ENCODE peak calls at places on chromosomes 1 and 21, in four cellular contexts. W, V, T and M are unnamed samples.
A peak's percentile ranks its signal among the peaks of the same experiment; 100 is the strongest.

GRCh38 chr1:9503001-9503675 is 36.1 kb upstream of the SLC25A33 start:
- DNase-seq in W (no peak), V (peak; percentile 54), T (no peak), M (no peak)

GRCh38 chr1:159068877-159069276 is 7.7 kb downstream of the AIM2 start:
- DNase-seq in W (no peak), V (no peak), T (peak; percentile 6), M (no peak)

GRCh38 chr21:35989185-35989735 is 71.1 kb downstream of the SETD4 start:
- DNase-seq in W (no peak), V (no peak), T (no peak), M (no peak)

GRCh38 chr1:212973899-212974298 is 23.6 kb downstream of the VASH2 start:
- DNase-seq in W (no peak), V (no peak), T (no peak), M (no peak)

GRCh38 chr1:93483200-93483599 is 35.3 kb downstream of the FNBP1L start:
- DNase-seq in W (no peak), V (no peak), T (no peak), M (no peak)

GRCh38 chr21:44442266-44443125 is 12.8 kb upstream of the LRRC3 start:
- DNase-seq in W (no peak), V (no peak), T (no peak), M (no peak)

GRCh38 chr1:168004531-168004930 is 67.7 kb upstream of the MPC2 start:
- DNase-seq in W (no peak), V (no peak), T (no peak), M (no peak)

GRCh38 chr1:52139817-52140540 is 1.9 kb upstream of the ZFYVE9 start:
- DNase-seq in W (no peak), V (no peak), T (no peak), M (peak; percentile 75)

GRCh38 chr1:3169621-3170356 is 100.8 kb downstream of the PRDM16 start:
- DNase-seq in W (no peak), V (no peak), T (no peak), M (no peak)

GRCh38 chr1:160781914-160782689 is 13.9 kb upstream of the LY9 start:
- DNase-seq in W (no peak), V (no peak), T (no peak), M (no peak)

GRCh38 chr1:119674835-119675289 is 26.8 kb upstream of the ZNF697 start:
- DNase-seq in W (peak; percentile 68), V (peak; percentile 79), T (peak; percentile 81), M (peak; percentile 27)

GRCh38 chr21:18772876-18773275 is 369.3 kb upstream of the TMPRSS15 start:
- DNase-seq in W (no peak), V (no peak), T (no peak), M (no peak)

GRCh38 chr1:174258148-174258550 is 98.8 kb downstream of the RABGAP1L start:
- DNase-seq in W (peak; percentile 45), V (peak; percentile 45), T (peak; percentile 65), M (peak; percentile 8)

GRCh38 chr1:53195913-53196484 is 625 bp upstream of the CPT2 start:
- DNase-seq in W (no peak), V (peak; percentile 54), T (peak; percentile 25), M (no peak)

GRCh38 chr1:34250342-34250741 is 73.6 kb downstream of the C1orf94 start:
- DNase-seq in W (no peak), V (no peak), T (no peak), M (no peak)

GRCh38 chr1:197967066-197967465 is 49.9 kb downstream of the LHX9 start:
- DNase-seq in W (no peak), V (no peak), T (no peak), M (no peak)

GRCh38 chr21:45531393-45532215 is 10.6 kb downstream of the SLC19A1 start:
- DNase-seq in W (no peak), V (no peak), T (no peak), M (no peak)

GRCh38 chr1:113931456-113931855 is 2.3 kb downstream of the HIPK1 start:
- DNase-seq in W (no peak), V (peak; percentile 24), T (peak; percentile 48), M (no peak)

GRCh38 chr1:51535006-51535592 is 16.0 kb upstream of the EPS15 start:
- DNase-seq in W (peak; percentile 39), V (peak; percentile 17), T (peak; percentile 74), M (no peak)

DNA sequence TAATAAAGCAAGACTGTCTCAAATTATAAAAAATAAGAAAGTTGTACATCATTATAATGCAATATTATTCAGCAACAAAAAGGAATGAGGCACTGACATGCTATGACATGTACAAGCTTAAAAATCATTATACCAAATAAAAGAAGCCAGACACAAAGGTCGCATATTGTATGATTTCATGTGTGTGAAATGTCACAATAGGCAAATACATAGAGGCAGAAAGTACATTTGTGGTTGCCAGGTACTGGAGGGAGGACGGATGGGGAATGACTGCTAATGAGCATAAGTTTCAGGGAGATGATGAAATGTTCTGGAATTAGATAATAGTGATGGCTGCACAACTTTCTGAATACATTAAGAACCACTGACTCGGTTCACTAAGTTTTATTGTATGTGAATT is 73.6 kb upstream of the NBPF3 start:
- DNase-seq in W (no peak), V (no peak), T (no peak), M (no peak)
- TF ChIP-seq TCF7L2 in W (no peak), V (no peak), T (no peak), M (no peak)

GRCh38 chr1:96519851-96520281 is 201.7 kb upstream of the PTBP2 start:
- DNase-seq in W (no peak), V (no peak), T (no peak), M (no peak)
- TF ChIP-seq TCF7L2 in W (no peak), V (no peak), T (no peak), M (no peak)

DNA sequence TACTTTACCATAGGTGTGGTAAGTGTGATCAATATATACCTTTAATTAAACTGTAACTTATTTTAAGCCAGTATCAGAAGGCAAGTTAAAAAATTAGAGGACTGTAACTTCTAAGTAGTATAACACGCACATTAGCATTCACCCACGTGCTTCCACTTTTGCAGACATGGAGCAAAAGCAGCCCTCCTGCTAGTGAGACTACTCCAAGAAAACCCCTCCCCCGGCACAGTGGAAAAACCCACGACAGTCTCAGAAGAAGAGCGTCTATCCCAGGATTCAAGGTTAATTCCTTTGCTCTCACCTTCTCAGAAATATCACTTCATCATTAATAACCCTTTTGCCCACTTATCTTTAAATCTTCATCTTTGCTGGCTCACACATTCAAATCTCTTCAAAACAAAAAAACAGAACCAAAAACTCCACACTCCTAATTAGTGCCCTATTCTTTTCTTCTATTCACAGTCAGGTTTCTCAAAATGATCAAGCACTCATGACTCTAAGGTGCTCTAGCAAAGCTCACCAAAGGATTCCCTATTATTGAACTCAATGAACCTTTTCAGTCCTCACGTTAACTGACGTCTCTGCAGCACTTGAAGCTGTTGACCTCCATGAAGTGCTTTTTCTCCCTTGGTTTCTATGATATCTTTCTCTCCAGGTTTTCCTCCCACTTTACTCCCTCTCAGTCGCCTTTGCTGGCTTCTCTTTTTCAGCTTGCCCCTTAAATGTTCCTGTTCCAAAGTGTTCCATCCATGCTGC is 213.5 kb downstream of the SMYD3 start:
- DNase-seq in W (no peak), V (no peak), T (no peak), M (no peak)
- TF ChIP-seq TCF7L2 in W (no peak), V (no peak), T (no peak), M (no peak)

DNA sequence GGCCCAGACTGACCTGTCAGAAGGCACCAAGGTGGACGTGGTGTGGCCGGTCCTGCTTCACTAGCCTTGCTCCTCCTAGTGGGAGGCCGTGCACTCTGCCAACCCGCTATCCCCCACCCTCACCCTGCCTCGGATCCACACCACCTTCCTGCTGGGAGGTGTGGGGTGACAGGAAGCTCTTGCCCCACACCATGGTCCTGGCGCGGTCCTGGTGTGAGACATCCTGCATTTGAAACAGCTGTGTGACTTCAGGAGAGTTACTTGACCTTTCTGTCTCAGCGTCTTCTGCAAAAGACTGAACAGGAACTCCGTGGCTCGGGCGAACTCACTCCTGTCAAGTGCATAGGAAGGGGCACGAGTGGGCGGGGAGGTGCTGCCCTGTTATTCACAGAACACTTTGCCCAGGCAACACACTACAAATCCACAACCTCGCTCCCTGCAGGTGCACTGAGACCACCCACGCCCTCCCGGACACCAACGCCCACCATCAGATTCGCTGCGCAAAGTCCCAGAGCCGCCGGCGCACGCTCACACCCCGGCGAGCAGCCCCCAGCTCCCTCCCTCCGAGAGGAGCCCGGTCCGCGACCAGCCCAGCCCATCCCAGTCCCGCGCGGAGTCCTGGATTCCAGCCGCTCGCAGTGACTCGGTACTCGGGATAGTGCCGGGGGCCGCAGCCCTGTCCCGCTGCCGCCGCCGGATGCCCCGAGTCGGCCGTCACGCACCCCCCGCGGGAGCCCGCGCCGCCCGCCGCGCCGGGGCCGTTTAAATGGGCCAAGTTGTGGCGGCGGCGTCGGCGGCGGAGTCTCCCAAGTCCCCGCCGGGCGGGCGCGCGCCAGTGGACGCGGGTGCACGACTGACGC is at the start of gene SAMD11:
- DNase-seq in W (peak; percentile 54), V (peak; percentile 40), T (peak; percentile 94), M (no peak)
- TF ChIP-seq TCF7L2 in W (peak; percentile 75), V (no peak), T (no peak), M (peak; percentile 22)

GRCh38 chr1:17441265-17441992 is 2.0 kb upstream of the RCC2 start:
- DNase-seq in W (peak; percentile 67), V (no peak), T (peak; percentile 55), M (peak; percentile 63)
- TF ChIP-seq TCF7L2 in W (no peak), V (no peak), T (no peak), M (no peak)

GRCh38 chr1:1136547-1137230 is 20.8 kb upstream of the C1orf159 start:
- DNase-seq in W (no peak), V (no peak), T (no peak), M (no peak)
- TF ChIP-seq TCF7L2 in W (no peak), V (no peak), T (no peak), M (no peak)

GRCh38 chr1:2039251-2039650 is 11.0 kb upstream of the PRKCZ start:
- DNase-seq in W (no peak), V (no peak), T (no peak), M (no peak)
- TF ChIP-seq TCF7L2 in W (no peak), V (no peak), T (no peak), M (no peak)

DNA sequence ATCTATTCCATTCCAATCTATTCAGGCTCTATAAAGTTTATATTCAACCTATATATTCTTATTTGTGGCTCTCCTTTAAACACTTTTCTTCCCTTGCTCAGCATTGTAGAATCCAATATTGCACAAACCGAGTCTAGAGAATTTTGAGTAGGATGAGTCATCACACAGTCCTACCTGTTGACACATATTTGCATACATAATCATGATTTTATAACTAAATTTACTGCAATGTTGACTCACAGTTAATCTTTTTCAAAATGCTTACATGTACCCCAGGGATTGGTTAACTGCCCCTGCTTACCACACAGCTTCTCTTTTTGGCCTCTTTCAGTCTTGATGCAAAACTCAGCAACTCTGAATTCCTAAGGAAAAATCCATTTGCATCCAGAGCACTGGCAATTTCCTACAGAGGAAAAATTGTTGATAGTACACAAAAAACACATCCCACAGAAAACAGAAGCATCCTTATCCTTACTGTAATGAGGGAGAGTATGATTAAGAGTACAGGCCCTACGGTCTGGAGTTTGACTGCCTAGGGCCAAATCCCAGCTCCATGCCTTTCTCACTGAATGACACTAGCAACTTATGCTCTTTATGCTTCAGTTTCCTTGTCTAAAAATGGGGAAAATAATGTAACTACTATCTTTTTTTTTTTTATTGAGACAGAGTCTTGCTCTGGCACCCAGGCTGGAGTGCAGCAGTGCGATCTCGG is 28.0 kb upstream of the CEP350 start:
- DNase-seq in W (no peak), V (no peak), T (no peak), M (no peak)
- TF ChIP-seq TCF7L2 in W (no peak), V (no peak), T (no peak), M (no peak)

GRCh38 chr1:181295215-181295614 is 188.1 kb upstream of the CACNA1E start:
- DNase-seq in W (no peak), V (no peak), T (no peak), M (no peak)

GRCh38 chr1:181296180-181296579 is 187.1 kb upstream of the CACNA1E start:
- DNase-seq in W (no peak), V (no peak), T (no peak), M (no peak)
- TF ChIP-seq TCF7L2 in W (no peak), V (no peak), T (no peak), M (no peak)